ENCODE peak calls at places on chromosomes 11 and 22, in four cellular contexts. W is GM12891, B is K562, C is GM12878. H is an unnamed sample.

GRCh38 chr11:65742353-65742752 is 21.8 kb upstream of the RNASEH2C start:
- DNase-seq in C (no peak), B (no peak), W (no peak), H (no peak)

GRCh38 chr22:38513063-38513462 is 7.0 kb upstream of the DDX17 start:
- DNase-seq in W (peak), C (no peak), B (peak), H (peak)

GRCh38 chr11:119318240-119319135 is 1.6 kb upstream of the MCAM start:
- DNase-seq in C (peak), W (peak), B (peak), H (peak)

GRCh38 chr11:110250168-110250567 is 46.2 kb downstream of the RDX start:
- DNase-seq in W (no peak), C (no peak), B (no peak), H (no peak)

GRCh38 chr11:68012843-68013610 is 2.9 kb downstream of the ALDH3B1 start:
- DNase-seq in C (no peak), W (no peak), B (no peak), H (no peak)

GRCh38 chr11:45146072-45147016 is at the start of gene PRDM11:
- DNase-seq in C (no peak), B (peak), W (peak), H (no peak)

GRCh38 chr11:1283091-1283511 is 26.3 kb downstream of the TOLLIP start:
- DNase-seq in B (no peak), W (no peak), C (no peak), H (no peak)

GRCh38 chr11:104694259-104695070 is 203.8 kb downstream of the CASP12 start:
- DNase-seq in B (no peak), W (no peak), C (no peak), H (no peak)

GRCh38 chr22:23169032-23169384 is 11.3 kb upstream of the BCR start:
- DNase-seq in W (no peak), B (no peak), C (no peak), H (no peak)

GRCh38 chr22:29385748-29386147 is 2.6 kb downstream of the AP1B1 start:
- DNase-seq in W (no peak), C (peak), B (no peak), H (peak)

DNA sequence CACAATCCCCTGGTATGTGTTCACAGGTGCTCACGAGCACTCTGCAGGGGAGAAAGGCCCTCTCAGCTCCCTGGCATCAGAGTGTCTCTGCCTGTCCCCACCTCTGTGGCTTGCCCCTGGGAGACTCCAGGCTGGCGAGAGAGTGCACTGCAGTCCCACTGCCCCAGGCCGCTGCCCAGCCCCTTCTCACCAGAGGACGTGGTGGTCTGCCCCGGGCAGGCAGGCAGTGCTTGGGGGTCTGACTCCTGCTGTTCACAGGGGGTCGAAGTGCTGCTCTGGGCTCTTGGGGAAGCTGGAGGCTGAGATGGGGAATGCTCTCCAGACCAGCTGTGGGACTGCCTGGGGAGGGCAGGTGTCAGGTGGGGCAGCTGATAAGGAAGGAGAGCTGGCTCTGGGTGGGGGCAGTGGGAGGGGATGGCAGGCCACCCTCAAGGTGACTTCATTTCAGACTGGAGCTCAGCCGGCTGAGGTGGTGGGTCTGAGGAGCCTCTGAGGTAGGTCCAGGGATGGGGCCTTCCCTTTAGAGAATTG is 151.0 kb upstream of the B3GAT1 start:
- DNase-seq in C (no peak), W (no peak), B (no peak), H (no peak)
- TF ChIP-seq SPI1 in C (no peak), W (no peak), B (no peak), H (no peak)

GRCh38 chr22:40680819-40681183 is 1.5 kb downstream of the MCHR1 start:
- DNase-seq in W (no peak), C (no peak), B (no peak), H (no peak)

GRCh38 chr22:40678493-40679248 is 613 bp upstream of the MCHR1 start:
- DNase-seq in B (no peak), W (no peak), C (no peak), H (no peak)

GRCh38 chr22:40681451-40681850 is 2.2 kb downstream of the MCHR1 start:
- DNase-seq in W (no peak), B (no peak), C (no peak), H (no peak)

GRCh38 chr22:40679249-40679963 is at the start of gene MCHR1:
- DNase-seq in C (no peak), W (no peak), B (no peak), H (no peak)

DNA sequence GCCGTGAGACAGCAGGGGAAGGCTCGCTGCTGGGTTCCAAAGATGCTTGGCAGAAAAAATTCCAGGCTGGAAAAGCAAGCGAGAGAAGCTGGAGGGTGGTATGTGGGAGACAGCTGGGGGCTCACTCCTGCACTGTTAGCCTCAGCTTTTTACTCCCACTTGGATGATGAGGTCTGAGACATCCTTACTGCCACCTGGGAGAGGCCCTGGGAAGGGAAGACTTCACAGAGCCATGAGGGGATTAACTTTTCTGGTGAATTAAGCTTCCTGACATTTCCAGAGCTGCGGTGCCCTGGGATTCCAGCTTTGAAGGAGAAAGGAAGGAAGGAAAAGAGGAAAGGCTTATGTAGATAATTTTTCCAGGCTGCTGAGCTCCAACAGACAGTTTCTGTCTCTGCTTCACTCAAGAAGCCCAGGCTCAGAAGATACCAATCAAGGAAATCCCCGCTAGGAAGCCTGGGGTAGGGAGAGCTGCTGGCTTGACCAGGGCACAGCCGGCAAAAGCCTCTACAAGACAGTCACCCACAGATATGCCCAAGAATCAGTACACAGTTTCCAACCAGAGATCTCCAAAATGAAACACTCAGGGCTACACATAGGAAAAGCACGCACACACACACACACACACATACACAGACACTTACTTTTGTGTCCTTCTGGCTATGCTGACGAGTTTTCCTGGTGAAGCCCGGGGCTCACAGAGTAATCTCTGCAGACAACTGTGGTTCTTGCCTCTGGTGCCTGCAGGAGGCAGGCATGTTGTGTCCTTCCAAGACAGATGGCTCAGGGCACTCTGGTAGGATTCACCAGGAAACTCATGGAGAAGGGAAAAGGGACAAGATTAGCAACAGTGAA is 907 bp downstream of the MCHR1 start:
- DNase-seq in C (no peak), W (no peak), B (no peak), H (no peak)
- TF ChIP-seq SPI1 in C (no peak), W (no peak), B (no peak), H (no peak)

GRCh38 chr22:49964136-49964492 is 3.5 kb downstream of the PIM3 start:
- DNase-seq in W (no peak), B (no peak), C (no peak), H (no peak)
- TF ChIP-seq SPI1 in W (no peak), B (no peak), C (no peak), H (no peak)

DNA sequence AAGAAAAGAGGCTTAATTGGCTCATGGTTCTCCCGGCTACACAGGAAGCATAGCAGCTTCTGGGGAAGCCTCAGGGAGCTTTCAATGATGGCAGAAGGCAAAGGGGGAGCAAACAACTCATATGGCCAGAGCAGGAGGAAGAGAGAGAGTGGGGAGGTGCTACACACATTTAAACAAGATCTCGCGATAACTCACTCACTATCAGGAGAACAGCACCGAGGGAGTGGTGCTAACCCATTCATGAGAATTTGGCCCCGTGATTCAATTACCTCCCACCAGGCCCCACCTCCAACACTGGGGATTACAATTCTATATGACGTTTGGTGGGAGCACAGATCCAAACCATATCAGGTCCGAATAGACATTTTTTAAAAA is 41.7 kb upstream of the APLNR start:
- DNase-seq in W (no peak), C (no peak), B (no peak), H (no peak)
- TF ChIP-seq SPI1 in W (no peak), C (no peak), B (no peak), H (no peak)

GRCh38 chr11:9528573-9529332 is 44.7 kb upstream of the WEE1 start:
- DNase-seq in C (no peak), B (no peak), W (no peak), H (no peak)
- TF ChIP-seq SPI1 in C (no peak), B (no peak), W (no peak), H (no peak)

GRCh38 chr11:19323502-19323901 is 82.8 kb upstream of the E2F8 start:
- DNase-seq in C (no peak), B (no peak), W (no peak), H (no peak)
- TF ChIP-seq SPI1 in C (no peak), B (no peak), W (no peak), H (no peak)

GRCh38 chr11:73625690-73626318 is 20.6 kb upstream of the PLEKHB1 start:
- DNase-seq in B (peak), W (peak), C (peak), H (peak)
- TF ChIP-seq SPI1 in B (no peak), W (no peak), C (no peak), H (no peak)

DNA sequence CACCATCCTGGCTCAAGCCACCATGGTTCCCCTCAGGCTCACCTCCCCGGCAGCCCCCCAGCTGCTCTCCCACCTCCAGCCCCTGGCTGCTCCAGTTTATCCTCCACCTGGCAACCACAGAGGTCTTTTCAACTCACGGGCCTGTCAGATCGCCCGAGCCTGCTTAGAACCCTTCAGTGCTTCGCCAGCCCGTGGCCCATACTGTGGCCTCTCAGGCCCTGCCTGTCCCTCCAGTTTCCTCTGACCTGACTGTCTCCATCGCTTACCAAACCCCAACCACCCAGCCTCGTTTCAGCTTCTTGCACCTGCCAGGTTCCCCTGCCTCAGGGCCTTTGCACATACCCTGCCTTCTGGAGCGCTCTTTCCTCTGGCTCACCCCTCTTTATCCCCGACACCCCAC is 6.9 kb downstream of the KCNC1 start:
- DNase-seq in B (no peak), W (no peak), C (no peak), H (no peak)
- TF ChIP-seq SPI1 in B (no peak), W (no peak), C (no peak), H (no peak)

GRCh38 chr11:95788921-95789505 is 569 bp downstream of the FAM76B start:
- DNase-seq in W (no peak), C (no peak), B (peak), H (no peak)
- TF ChIP-seq SPI1 in W (no peak), C (no peak), B (no peak), H (no peak)

H was measured in HL-60.